ENCODE peak calls at places on chromosomes 1 and 21, in ten cellular contexts. One of them, this sample, is unnamed.

GRCh38 chr21:23016617-23017016 is 2018.4 kb downstream of the NCAM2 start:
- DNase-seq in CD8-positive, alpha-beta T cell: no peak
- DNase-seq in bronchial epithelial cell: no peak
- DNase-seq in tibial nerve: no peak
- DNase-seq in heart left ventricle: no peak
- DNase-seq in fibroblast of mammary gland: no peak
- DNase-seq in stomach: no peak
- DNase-seq in Caco-2: peak
- DNase-seq in brain microvascular endothelial cell: no peak
- DNase-seq in Peyer's patch: no peak
- DNase-seq in this sample: peak

GRCh38 chr1:209387271-209387968 is 196.1 kb upstream of the CAMK1G start:
- DNase-seq in CD8-positive, alpha-beta T cell: no peak
- DNase-seq in bronchial epithelial cell: peak
- DNase-seq in tibial nerve: no peak
- DNase-seq in heart left ventricle: no peak
- DNase-seq in fibroblast of mammary gland: no peak
- DNase-seq in stomach: no peak
- DNase-seq in Caco-2: no peak
- DNase-seq in brain microvascular endothelial cell: no peak
- DNase-seq in Peyer's patch: no peak
- DNase-seq in this sample: no peak

GRCh38 chr1:89518116-89518780 is 6.4 kb upstream of the LRRC8B start:
- DNase-seq in CD8-positive, alpha-beta T cell: no peak
- DNase-seq in bronchial epithelial cell: no peak
- DNase-seq in tibial nerve: no peak
- DNase-seq in heart left ventricle: no peak
- DNase-seq in fibroblast of mammary gland: peak
- DNase-seq in stomach: no peak
- DNase-seq in Caco-2: no peak
- DNase-seq in brain microvascular endothelial cell: peak
- DNase-seq in Peyer's patch: no peak
- DNase-seq in this sample: no peak

GRCh38 chr1:33501774-33502173 is 29.3 kb downstream of the ZSCAN20 start:
- DNase-seq in CD8-positive, alpha-beta T cell: no peak
- DNase-seq in bronchial epithelial cell: no peak
- DNase-seq in tibial nerve: no peak
- DNase-seq in heart left ventricle: no peak
- DNase-seq in fibroblast of mammary gland: no peak
- DNase-seq in stomach: no peak
- DNase-seq in Caco-2: no peak
- DNase-seq in brain microvascular endothelial cell: no peak
- DNase-seq in Peyer's patch: no peak
- DNase-seq in this sample: no peak

GRCh38 chr1:83573776-83574175 is 425.2 kb downstream of the TTLL7 start:
- DNase-seq in CD8-positive, alpha-beta T cell: no peak
- DNase-seq in bronchial epithelial cell: no peak
- DNase-seq in tibial nerve: no peak
- DNase-seq in heart left ventricle: no peak
- DNase-seq in fibroblast of mammary gland: no peak
- DNase-seq in stomach: no peak
- DNase-seq in Caco-2: no peak
- DNase-seq in brain microvascular endothelial cell: no peak
- DNase-seq in Peyer's patch: no peak
- DNase-seq in this sample: no peak

GRCh38 chr1:181356505-181357340 is 126.6 kb upstream of the CACNA1E start:
- DNase-seq in CD8-positive, alpha-beta T cell: no peak
- DNase-seq in bronchial epithelial cell: no peak
- DNase-seq in tibial nerve: no peak
- DNase-seq in heart left ventricle: no peak
- DNase-seq in fibroblast of mammary gland: no peak
- DNase-seq in stomach: no peak
- DNase-seq in Caco-2: no peak
- DNase-seq in brain microvascular endothelial cell: no peak
- DNase-seq in Peyer's patch: no peak
- DNase-seq in this sample: no peak

GRCh38 chr21:41758550-41758949 is 8.3 kb downstream of the RIPK4 start:
- DNase-seq in CD8-positive, alpha-beta T cell: no peak
- DNase-seq in bronchial epithelial cell: no peak
- DNase-seq in tibial nerve: no peak
- DNase-seq in heart left ventricle: no peak
- DNase-seq in fibroblast of mammary gland: no peak
- DNase-seq in stomach: peak
- DNase-seq in Caco-2: no peak
- DNase-seq in brain microvascular endothelial cell: no peak
- DNase-seq in Peyer's patch: no peak
- DNase-seq in this sample: peak

GRCh38 chr1:232915212-232915611 is 35.2 kb upstream of the NTPCR start:
- DNase-seq in CD8-positive, alpha-beta T cell: no peak
- DNase-seq in bronchial epithelial cell: peak
- DNase-seq in tibial nerve: no peak
- DNase-seq in heart left ventricle: no peak
- DNase-seq in fibroblast of mammary gland: no peak
- DNase-seq in stomach: no peak
- DNase-seq in Caco-2: no peak
- DNase-seq in brain microvascular endothelial cell: no peak
- DNase-seq in Peyer's patch: no peak
- DNase-seq in this sample: no peak

GRCh38 chr1:24341260-24341659 is 22.1 kb downstream of the GRHL3 start:
- DNase-seq in CD8-positive, alpha-beta T cell: no peak
- DNase-seq in bronchial epithelial cell: no peak
- DNase-seq in tibial nerve: no peak
- DNase-seq in heart left ventricle: no peak
- DNase-seq in fibroblast of mammary gland: no peak
- DNase-seq in stomach: no peak
- DNase-seq in Caco-2: no peak
- DNase-seq in brain microvascular endothelial cell: no peak
- DNase-seq in Peyer's patch: no peak
- DNase-seq in this sample: no peak

GRCh38 chr21:38511198-38511597 is 12.9 kb upstream of the ERG start:
- DNase-seq in CD8-positive, alpha-beta T cell: no peak
- DNase-seq in bronchial epithelial cell: no peak
- DNase-seq in tibial nerve: no peak
- DNase-seq in heart left ventricle: no peak
- DNase-seq in fibroblast of mammary gland: no peak
- DNase-seq in stomach: no peak
- DNase-seq in Caco-2: no peak
- DNase-seq in brain microvascular endothelial cell: no peak
- DNase-seq in Peyer's patch: no peak
- DNase-seq in this sample: no peak

GRCh38 chr1:48248356-48248755 is 25.8 kb downstream of the SLC5A9 start:
- DNase-seq in CD8-positive, alpha-beta T cell: no peak
- DNase-seq in bronchial epithelial cell: no peak
- DNase-seq in tibial nerve: no peak
- DNase-seq in heart left ventricle: no peak
- DNase-seq in fibroblast of mammary gland: no peak
- DNase-seq in stomach: no peak
- DNase-seq in Caco-2: no peak
- DNase-seq in brain microvascular endothelial cell: no peak
- DNase-seq in Peyer's patch: peak
- DNase-seq in this sample: no peak

GRCh38 chr1:11568687-11569086 is 85.5 kb downstream of the FBXO2 start:
- DNase-seq in CD8-positive, alpha-beta T cell: no peak
- DNase-seq in bronchial epithelial cell: peak
- DNase-seq in tibial nerve: no peak
- DNase-seq in heart left ventricle: no peak
- DNase-seq in fibroblast of mammary gland: no peak
- DNase-seq in stomach: no peak
- DNase-seq in Caco-2: no peak
- DNase-seq in brain microvascular endothelial cell: peak
- DNase-seq in Peyer's patch: no peak
- DNase-seq in this sample: no peak

GRCh38 chr1:237890416-237890815 is 306 bp downstream of the ZP4 start:
- DNase-seq in CD8-positive, alpha-beta T cell: no peak
- DNase-seq in bronchial epithelial cell: no peak
- DNase-seq in tibial nerve: no peak
- DNase-seq in heart left ventricle: no peak
- DNase-seq in fibroblast of mammary gland: no peak
- DNase-seq in stomach: no peak
- DNase-seq in Caco-2: no peak
- DNase-seq in brain microvascular endothelial cell: no peak
- DNase-seq in Peyer's patch: no peak
- DNase-seq in this sample: no peak
- H3K4me3 ChIP-seq in CD8-positive, alpha-beta T cell: no peak
- H3K4me3 ChIP-seq in bronchial epithelial cell: no peak
- H3K4me3 ChIP-seq in tibial nerve: no peak
- H3K4me3 ChIP-seq in heart left ventricle: no peak
- H3K4me3 ChIP-seq in fibroblast of mammary gland: no peak
- H3K4me3 ChIP-seq in stomach: no peak
- H3K4me3 ChIP-seq in Caco-2: no peak
- H3K4me3 ChIP-seq in brain microvascular endothelial cell: no peak
- H3K4me3 ChIP-seq in Peyer's patch: no peak
- H3K4me3 ChIP-seq in this sample: no peak

DNA sequence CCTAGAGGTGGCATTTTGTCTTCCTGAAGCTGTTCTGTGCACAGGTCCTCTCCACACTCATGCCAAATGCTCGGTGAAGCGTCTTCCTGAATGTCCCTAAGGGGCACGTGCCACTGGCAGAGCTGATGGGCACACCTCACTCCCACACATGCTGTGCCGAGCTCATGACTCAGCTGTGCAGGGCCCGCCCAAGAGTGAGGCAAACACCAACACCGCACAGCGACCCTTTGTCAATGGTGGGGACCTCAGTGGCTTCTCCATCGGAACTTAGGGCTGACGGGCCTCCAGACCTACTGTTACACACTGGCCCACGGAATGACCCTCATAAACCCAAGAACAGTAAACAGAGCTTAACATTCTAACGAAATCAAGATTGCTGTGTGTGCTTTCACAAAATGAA is 89.2 kb downstream of the SIM2 start:
- DNase-seq in CD8-positive, alpha-beta T cell: no peak
- DNase-seq in bronchial epithelial cell: no peak
- DNase-seq in tibial nerve: no peak
- DNase-seq in heart left ventricle: no peak
- DNase-seq in fibroblast of mammary gland: no peak
- DNase-seq in stomach: peak
- DNase-seq in Caco-2: no peak
- DNase-seq in brain microvascular endothelial cell: no peak
- DNase-seq in Peyer's patch: peak
- DNase-seq in this sample: peak
- TF ChIP-seq CTCF in CD8-positive, alpha-beta T cell: no peak
- TF ChIP-seq CTCF in bronchial epithelial cell: no peak
- TF ChIP-seq CTCF in tibial nerve: no peak
- TF ChIP-seq CTCF in heart left ventricle: no peak
- TF ChIP-seq CTCF in fibroblast of mammary gland: no peak
- TF ChIP-seq CTCF in stomach: no peak
- TF ChIP-seq CTCF in Caco-2: no peak
- TF ChIP-seq CTCF in brain microvascular endothelial cell: no peak
- TF ChIP-seq CTCF in Peyer's patch: no peak
- TF ChIP-seq CTCF in this sample: no peak

GRCh38 chr1:229013981-229014380 is 256.9 kb upstream of the RAB4A start:
- DNase-seq in CD8-positive, alpha-beta T cell: no peak
- DNase-seq in bronchial epithelial cell: no peak
- DNase-seq in tibial nerve: no peak
- DNase-seq in heart left ventricle: no peak
- DNase-seq in fibroblast of mammary gland: no peak
- DNase-seq in stomach: no peak
- DNase-seq in Caco-2: no peak
- DNase-seq in brain microvascular endothelial cell: no peak
- DNase-seq in Peyer's patch: no peak
- DNase-seq in this sample: no peak
- H3K4me3 ChIP-seq in CD8-positive, alpha-beta T cell: no peak
- H3K4me3 ChIP-seq in bronchial epithelial cell: no peak
- H3K4me3 ChIP-seq in tibial nerve: no peak
- H3K4me3 ChIP-seq in heart left ventricle: no peak
- H3K4me3 ChIP-seq in fibroblast of mammary gland: no peak
- H3K4me3 ChIP-seq in stomach: no peak
- H3K4me3 ChIP-seq in Caco-2: no peak
- H3K4me3 ChIP-seq in brain microvascular endothelial cell: no peak
- H3K4me3 ChIP-seq in Peyer's patch: no peak
- H3K4me3 ChIP-seq in this sample: no peak

GRCh38 chr1:167717351-167717750 is 4.4 kb upstream of the MPZL1 start:
- DNase-seq in CD8-positive, alpha-beta T cell: no peak
- DNase-seq in bronchial epithelial cell: no peak
- DNase-seq in tibial nerve: no peak
- DNase-seq in heart left ventricle: no peak
- DNase-seq in fibroblast of mammary gland: no peak
- DNase-seq in stomach: no peak
- DNase-seq in Caco-2: no peak
- DNase-seq in brain microvascular endothelial cell: no peak
- DNase-seq in Peyer's patch: no peak
- DNase-seq in this sample: no peak

GRCh38 chr1:167713330-167714081 is 8.3 kb upstream of the MPZL1 start:
- DNase-seq in CD8-positive, alpha-beta T cell: no peak
- DNase-seq in bronchial epithelial cell: no peak
- DNase-seq in tibial nerve: no peak
- DNase-seq in heart left ventricle: no peak
- DNase-seq in fibroblast of mammary gland: no peak
- DNase-seq in stomach: no peak
- DNase-seq in Caco-2: no peak
- DNase-seq in brain microvascular endothelial cell: no peak
- DNase-seq in Peyer's patch: peak
- DNase-seq in this sample: no peak

GRCh38 chr1:167715653-167716302 is 6.0 kb upstream of the MPZL1 start:
- DNase-seq in CD8-positive, alpha-beta T cell: no peak
- DNase-seq in bronchial epithelial cell: no peak
- DNase-seq in tibial nerve: no peak
- DNase-seq in heart left ventricle: no peak
- DNase-seq in fibroblast of mammary gland: no peak
- DNase-seq in stomach: no peak
- DNase-seq in Caco-2: no peak
- DNase-seq in brain microvascular endothelial cell: no peak
- DNase-seq in Peyer's patch: no peak
- DNase-seq in this sample: no peak

GRCh38 chr1:167714098-167714850 is 7.5 kb upstream of the MPZL1 start:
- DNase-seq in CD8-positive, alpha-beta T cell: peak
- DNase-seq in bronchial epithelial cell: peak
- DNase-seq in tibial nerve: peak
- DNase-seq in heart left ventricle: peak
- DNase-seq in fibroblast of mammary gland: peak
- DNase-seq in stomach: peak
- DNase-seq in Caco-2: peak
- DNase-seq in brain microvascular endothelial cell: peak
- DNase-seq in Peyer's patch: peak
- DNase-seq in this sample: peak

DNA sequence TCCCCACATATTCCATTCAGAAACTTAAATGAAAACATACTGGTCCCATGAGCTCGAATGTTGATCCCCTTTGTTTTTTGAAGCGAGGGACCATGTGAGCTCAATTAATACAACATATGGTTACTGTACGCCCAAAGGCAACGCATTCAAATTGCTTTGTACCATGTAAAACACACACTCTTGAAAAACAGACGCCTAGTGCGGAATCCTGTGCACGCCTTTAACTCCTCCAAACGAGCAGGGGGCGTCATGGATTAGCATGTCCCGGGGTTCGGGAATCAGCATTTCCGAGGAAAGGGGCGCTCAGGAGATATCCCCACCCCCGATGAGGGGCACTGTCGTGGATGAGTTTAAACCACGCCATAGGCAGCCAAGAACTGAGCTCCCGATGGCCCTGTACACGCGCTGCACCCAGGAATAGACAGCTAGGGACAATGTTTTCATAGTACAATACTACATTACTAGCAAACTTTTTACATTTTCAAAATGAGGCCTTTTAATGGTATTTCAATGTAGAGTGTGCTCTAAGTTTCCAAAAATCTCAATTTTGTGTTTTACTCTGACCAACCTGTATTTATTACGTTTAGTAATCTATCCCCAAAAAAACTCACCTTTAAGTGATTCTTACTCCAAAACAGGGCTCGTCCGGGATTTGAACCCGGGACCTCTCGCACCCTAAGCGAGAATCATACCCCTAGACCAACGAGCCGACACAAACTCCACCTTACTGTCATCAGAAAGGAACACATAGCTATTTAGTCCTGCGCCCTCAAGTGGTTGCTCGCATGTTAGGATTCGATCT is 6.7 kb upstream of the MPZL1 start:
- DNase-seq in CD8-positive, alpha-beta T cell: peak
- DNase-seq in bronchial epithelial cell: peak
- DNase-seq in tibial nerve: peak
- DNase-seq in heart left ventricle: peak
- DNase-seq in fibroblast of mammary gland: peak
- DNase-seq in stomach: peak
- DNase-seq in Caco-2: peak
- DNase-seq in brain microvascular endothelial cell: peak
- DNase-seq in Peyer's patch: peak
- DNase-seq in this sample: peak
- TF ChIP-seq CTCF in CD8-positive, alpha-beta T cell: peak
- TF ChIP-seq CTCF in bronchial epithelial cell: peak
- TF ChIP-seq CTCF in tibial nerve: peak
- TF ChIP-seq CTCF in heart left ventricle: peak
- TF ChIP-seq CTCF in fibroblast of mammary gland: peak
- TF ChIP-seq CTCF in stomach: peak
- TF ChIP-seq CTCF in Caco-2: peak
- TF ChIP-seq CTCF in brain microvascular endothelial cell: peak
- TF ChIP-seq CTCF in Peyer's patch: peak
- TF ChIP-seq CTCF in this sample: peak

This sample was measured in LNCaP clone FGC.